ENCODE peak calls at places on chromosomes 4 and X, in nine cellular contexts. X is K562; R is GM04504; Q is NCI-H748 treated with DMSO at 0.1 percent for 48 hours; L is stimulated activated CD4-positive, alpha-beta T cell treated with anti-CD3 and anti-CD28 coated beads, Interleukin-15, amount 100 ng/mL, for 1 hour; N is activated T-cell treated with anti-CD3 and anti-CD28 coated beads, Interleukin-2, amount 50 U/mL, for 72 hours; H is NCI-H187; J is neural crest cell; I is posterior vena cava. M is an unnamed sample.

GRCh38 chr4:3765271-3766206 is 646 bp upstream of the ADRA2C start:
- DNase-seq in X (peak; percentile 85), R (peak; percentile 24), Q (no peak), L (no peak), N (peak; percentile 11), H (no peak), J (peak; percentile 53), I (no peak), M (peak; percentile 17)

GRCh38 chr4:8251110-8251883 is 18.3 kb upstream of the HTRA3 start:
- DNase-seq in X (no peak), R (no peak), Q (no peak), L (no peak), N (no peak), H (no peak), J (no peak), I (no peak), M (no peak)

GRCh38 chr4:113222431-113222979 is 173.1 kb downstream of the ANK2 start:
- DNase-seq in X (no peak), R (peak; percentile 35), Q (no peak), L (no peak), N (no peak), H (no peak), J (no peak), I (no peak), M (no peak)

GRCh38 chrX:68699960-68700746 is 52.7 kb downstream of the STARD8 start:
- DNase-seq in X (no peak), R (peak; percentile 11), Q (no peak), L (no peak), N (no peak), H (no peak), J (no peak), I (no peak), M (no peak)

GRCh38 chr4:96784336-96784735 is 944.4 kb downstream of the PDHA2 start:
- DNase-seq in X (no peak), R (no peak), Q (peak; percentile 71), L (no peak), N (no peak), H (no peak), J (no peak), I (no peak), M (no peak)

GRCh38 chr4:95537181-95537580 is 11.6 kb downstream of the UNC5C start:
- DNase-seq in X (no peak), R (no peak), Q (no peak), L (no peak), N (no peak), H (no peak), J (no peak), I (no peak), M (no peak)

GRCh38 chr4:185309770-185310169 is 86.0 kb downstream of the LRP2BP start:
- DNase-seq in X (no peak), R (no peak), Q (no peak), L (no peak), N (no peak), H (no peak), J (no peak), I (no peak), M (no peak)

GRCh38 chr4:90328558-90328957 is 201.4 kb downstream of the CCSER1 start:
- DNase-seq in X (no peak), R (no peak), Q (no peak), L (no peak), N (no peak), H (no peak), J (peak; percentile 9), I (no peak), M (no peak)

GRCh38 chr4:27828843-27829242 is 968.2 kb downstream of the STIM2 start:
- DNase-seq in X (no peak), R (no peak), Q (no peak), L (no peak), N (no peak), H (no peak), J (no peak), I (no peak), M (no peak)

GRCh38 chr4:7901274-7901845 is 38.3 kb downstream of the AFAP1 start:
- DNase-seq in X (no peak), R (no peak), Q (peak; percentile 28), L (no peak), N (no peak), H (no peak), J (no peak), I (no peak), M (no peak)

GRCh38 chr4:140293979-140294378 is 79.5 kb upstream of the SCOC start:
- DNase-seq in X (no peak), R (no peak), Q (no peak), L (no peak), N (no peak), H (no peak), J (no peak), I (no peak), M (no peak)

GRCh38 chr4:2318885-2319284 is 57.0 kb upstream of the MXD4 start:
- DNase-seq in X (no peak), R (no peak), Q (no peak), L (no peak), N (no peak), H (no peak), J (no peak), I (peak; percentile 68), M (no peak)

GRCh38 chr4:77852892-77853495 is 9.6 kb upstream of the MRPL1 start:
- DNase-seq in X (no peak), R (no peak), Q (no peak), L (peak; percentile 9), N (peak; percentile 76), H (no peak), J (no peak), I (no peak), M (peak; percentile 87)

GRCh38 chrX:34563809-34564208 is 93.3 kb downstream of the TMEM47 start:
- DNase-seq in X (no peak), R (no peak), Q (no peak), L (no peak), N (no peak), H (no peak), J (no peak), I (no peak), M (no peak)

GRCh38 chr4:70996014-70996353 is 2.5 kb downstream of the DCK start:
- DNase-seq in X (no peak), R (no peak), Q (no peak), L (no peak), N (peak; percentile 42), H (no peak), J (no peak), I (no peak), M (peak; percentile 52)

GRCh38 chr4:123984881-123985280 is 588.3 kb downstream of the SPRY1 start:
- DNase-seq in X (no peak), R (no peak), Q (no peak), L (no peak), N (no peak), H (no peak), J (no peak), I (no peak), M (no peak)

GRCh38 chr4:147590249-147590920 is 26.8 kb upstream of the TMEM184C start:
- DNase-seq in X (peak; percentile 45), R (no peak), Q (peak; percentile 2), L (no peak), N (peak; percentile 37), H (no peak), J (peak; percentile 81), I (peak; percentile 83), M (peak; percentile 75)

GRCh38 chr4:76518241-76518640 is 83.2 kb downstream of the SHROOM3 start:
- DNase-seq in X (no peak), R (no peak), Q (no peak), L (no peak), N (no peak), H (no peak), J (no peak), I (no peak), M (no peak)

GRCh38 chr4:883377-884095 is 48.6 kb downstream of the GAK start:
- DNase-seq in X (no peak), R (no peak), Q (no peak), L (no peak), N (no peak), H (no peak), J (no peak), I (no peak), M (no peak)

GRCh38 chrX:66635360-66635759 is 3.5 kb downstream of the EDA2R start:
- DNase-seq in X (no peak), R (peak; percentile 68), Q (no peak), L (no peak), N (no peak), H (no peak), J (no peak), I (no peak), M (no peak)